ENCODE peak calls at places on chromosomes 2 and 18, in eight cellular contexts. One of them, this sample, is unnamed.
A peak's percentile ranks its signal among the peaks of the same experiment; 100 is the strongest.

GRCh38 chr2:217349251-217349650 is 489.4 kb upstream of the TNP1 start:
- DNase-seq in endothelial cell of umbilical vein: no peak
- DNase-seq in fibroblast of the aortic adventitia: no peak
- DNase-seq in cardiac muscle cell: no peak
- DNase-seq in GM12865: no peak
- DNase-seq in nephron progenitor cell: no peak
- DNase-seq in tibial nerve: no peak
- DNase-seq in HCT116: no peak
- DNase-seq in this sample: no peak

GRCh38 chr2:64203131-64204005 is 59.1 kb upstream of the PELI1 start:
- DNase-seq in GM12865: peak; percentile 34
- DNase-seq in fibroblast of the aortic adventitia: peak; percentile 36
- DNase-seq in tibial nerve: no peak
- DNase-seq in endothelial cell of umbilical vein: no peak
- DNase-seq in cardiac muscle cell: peak; percentile 18
- DNase-seq in nephron progenitor cell: peak; percentile 12
- DNase-seq in HCT116: no peak
- DNase-seq in this sample: no peak

GRCh38 chr2:109435066-109435690 is 178.6 kb downstream of the SEPTIN10 start:
- DNase-seq in HCT116: no peak
- DNase-seq in nephron progenitor cell: no peak
- DNase-seq in tibial nerve: no peak
- DNase-seq in GM12865: no peak
- DNase-seq in cardiac muscle cell: no peak
- DNase-seq in endothelial cell of umbilical vein: no peak
- DNase-seq in fibroblast of the aortic adventitia: no peak
- DNase-seq in this sample: no peak

GRCh38 chr2:3265981-3266726 is 111.5 kb downstream of the EIPR1 start:
- DNase-seq in fibroblast of the aortic adventitia: no peak
- DNase-seq in endothelial cell of umbilical vein: no peak
- DNase-seq in nephron progenitor cell: no peak
- DNase-seq in tibial nerve: no peak
- DNase-seq in HCT116: no peak
- DNase-seq in GM12865: no peak
- DNase-seq in cardiac muscle cell: peak; percentile 11
- DNase-seq in this sample: no peak

GRCh38 chr18:40133253-40133652 is 1821.8 kb upstream of the PIK3C3 start:
- DNase-seq in tibial nerve: no peak
- DNase-seq in GM12865: no peak
- DNase-seq in fibroblast of the aortic adventitia: no peak
- DNase-seq in nephron progenitor cell: no peak
- DNase-seq in cardiac muscle cell: no peak
- DNase-seq in endothelial cell of umbilical vein: no peak
- DNase-seq in HCT116: no peak
- DNase-seq in this sample: no peak

GRCh38 chr2:45382744-45383143 is 228.3 kb downstream of the SRBD1 start:
- DNase-seq in cardiac muscle cell: no peak
- DNase-seq in tibial nerve: no peak
- DNase-seq in endothelial cell of umbilical vein: peak; percentile 82
- DNase-seq in HCT116: no peak
- DNase-seq in nephron progenitor cell: no peak
- DNase-seq in GM12865: no peak
- DNase-seq in fibroblast of the aortic adventitia: peak; percentile 71
- DNase-seq in this sample: no peak

GRCh38 chr2:242020196-242021004 is 150.9 kb downstream of the RTP5 start:
- DNase-seq in endothelial cell of umbilical vein: no peak
- DNase-seq in fibroblast of the aortic adventitia: peak; percentile 11
- DNase-seq in HCT116: no peak
- DNase-seq in cardiac muscle cell: no peak
- DNase-seq in GM12865: no peak
- DNase-seq in nephron progenitor cell: no peak
- DNase-seq in tibial nerve: peak; percentile 32
- DNase-seq in this sample: peak; percentile 46

GRCh38 chr18:13035249-13035914 is 44.2 kb downstream of the CEP192 start:
- DNase-seq in endothelial cell of umbilical vein: no peak
- DNase-seq in GM12865: no peak
- DNase-seq in HCT116: no peak
- DNase-seq in nephron progenitor cell: no peak
- DNase-seq in cardiac muscle cell: no peak
- DNase-seq in tibial nerve: no peak
- DNase-seq in fibroblast of the aortic adventitia: peak; percentile 53
- DNase-seq in this sample: no peak

GRCh38 chr2:178513876-178514275 is 33.6 kb downstream of the PLEKHA3 start:
- DNase-seq in GM12865: no peak
- DNase-seq in endothelial cell of umbilical vein: no peak
- DNase-seq in nephron progenitor cell: no peak
- DNase-seq in tibial nerve: no peak
- DNase-seq in HCT116: no peak
- DNase-seq in fibroblast of the aortic adventitia: peak; percentile 16
- DNase-seq in cardiac muscle cell: no peak
- DNase-seq in this sample: no peak

GRCh38 chr2:15673919-15674636 is 82.4 kb downstream of the DDX1 start:
- DNase-seq in cardiac muscle cell: peak; percentile 62
- DNase-seq in HCT116: peak; percentile 6
- DNase-seq in fibroblast of the aortic adventitia: peak; percentile 7
- DNase-seq in tibial nerve: no peak
- DNase-seq in GM12865: no peak
- DNase-seq in nephron progenitor cell: peak; percentile 53
- DNase-seq in endothelial cell of umbilical vein: no peak
- DNase-seq in this sample: peak; percentile 32

GRCh38 chr2:189702071-189702470 is 27.6 kb downstream of the ANKAR start:
- DNase-seq in fibroblast of the aortic adventitia: no peak
- DNase-seq in nephron progenitor cell: no peak
- DNase-seq in GM12865: no peak
- DNase-seq in endothelial cell of umbilical vein: peak; percentile 17
- DNase-seq in cardiac muscle cell: no peak
- DNase-seq in HCT116: no peak
- DNase-seq in tibial nerve: no peak
- DNase-seq in this sample: no peak
- TF ChIP-seq CTCF in fibroblast of the aortic adventitia: peak; percentile 7
- TF ChIP-seq CTCF in nephron progenitor cell: no peak
- TF ChIP-seq CTCF in GM12865: peak; percentile 12
- TF ChIP-seq CTCF in endothelial cell of umbilical vein: no peak
- TF ChIP-seq CTCF in cardiac muscle cell: peak; percentile 23
- TF ChIP-seq CTCF in HCT116: peak; percentile 30
- TF ChIP-seq CTCF in tibial nerve: no peak
- TF ChIP-seq CTCF in this sample: no peak

GRCh38 chr18:26471826-26472225 is 76.5 kb downstream of the KCTD1 start:
- DNase-seq in cardiac muscle cell: no peak
- DNase-seq in nephron progenitor cell: no peak
- DNase-seq in GM12865: no peak
- DNase-seq in fibroblast of the aortic adventitia: no peak
- DNase-seq in endothelial cell of umbilical vein: no peak
- DNase-seq in tibial nerve: no peak
- DNase-seq in HCT116: no peak
- DNase-seq in this sample: no peak

GRCh38 chr18:26470011-26470637 is 78.2 kb downstream of the KCTD1 start:
- DNase-seq in endothelial cell of umbilical vein: no peak
- DNase-seq in GM12865: peak; percentile 78
- DNase-seq in cardiac muscle cell: peak; percentile 14
- DNase-seq in nephron progenitor cell: no peak
- DNase-seq in fibroblast of the aortic adventitia: no peak
- DNase-seq in HCT116: no peak
- DNase-seq in tibial nerve: no peak
- DNase-seq in this sample: no peak

GRCh38 chr18:26466026-26466425 is 82.3 kb downstream of the KCTD1 start:
- DNase-seq in HCT116: no peak
- DNase-seq in nephron progenitor cell: no peak
- DNase-seq in cardiac muscle cell: no peak
- DNase-seq in fibroblast of the aortic adventitia: no peak
- DNase-seq in tibial nerve: no peak
- DNase-seq in endothelial cell of umbilical vein: no peak
- DNase-seq in GM12865: no peak
- DNase-seq in this sample: no peak

GRCh38 chr18:26471027-26471426 is 77.3 kb downstream of the KCTD1 start:
- DNase-seq in fibroblast of the aortic adventitia: no peak
- DNase-seq in endothelial cell of umbilical vein: no peak
- DNase-seq in cardiac muscle cell: peak; percentile 19
- DNase-seq in tibial nerve: no peak
- DNase-seq in GM12865: no peak
- DNase-seq in nephron progenitor cell: no peak
- DNase-seq in HCT116: no peak
- DNase-seq in this sample: peak; percentile 23

DNA sequence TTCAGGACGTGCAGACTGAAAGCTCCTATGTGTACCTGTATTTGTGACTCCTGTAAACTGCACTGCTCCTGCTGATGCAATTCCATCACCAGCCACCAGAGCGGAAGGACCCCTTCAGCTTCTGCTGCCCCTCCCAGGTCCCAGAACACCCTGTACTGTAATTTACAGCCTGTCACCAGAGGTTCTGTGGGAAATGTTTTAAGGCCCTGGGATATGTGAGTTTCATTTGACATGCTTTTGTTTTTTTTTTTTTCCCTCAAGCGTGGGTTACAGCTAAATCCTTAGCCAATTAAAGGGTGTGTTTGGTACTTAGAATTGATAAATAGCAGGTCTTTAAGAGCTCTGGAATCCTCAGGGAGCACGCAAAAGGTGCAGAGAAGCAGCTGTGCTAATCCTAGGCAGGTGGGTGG is 79.4 kb downstream of the KCTD1 start:
- DNase-seq in fibroblast of the aortic adventitia: no peak
- DNase-seq in GM12865: peak; percentile 69
- DNase-seq in endothelial cell of umbilical vein: peak; percentile 26
- DNase-seq in HCT116: no peak
- DNase-seq in tibial nerve: no peak
- DNase-seq in cardiac muscle cell: peak; percentile 57
- DNase-seq in nephron progenitor cell: peak; percentile 71
- DNase-seq in this sample: peak; percentile 55
- TF ChIP-seq CTCF in fibroblast of the aortic adventitia: peak; percentile 65
- TF ChIP-seq CTCF in GM12865: peak; percentile 67
- TF ChIP-seq CTCF in endothelial cell of umbilical vein: peak; percentile 64
- TF ChIP-seq CTCF in HCT116: peak; percentile 76
- TF ChIP-seq CTCF in tibial nerve: no peak
- TF ChIP-seq CTCF in cardiac muscle cell: peak; percentile 53
- TF ChIP-seq CTCF in nephron progenitor cell: peak; percentile 81
- TF ChIP-seq CTCF in this sample: peak; percentile 90

DNA sequence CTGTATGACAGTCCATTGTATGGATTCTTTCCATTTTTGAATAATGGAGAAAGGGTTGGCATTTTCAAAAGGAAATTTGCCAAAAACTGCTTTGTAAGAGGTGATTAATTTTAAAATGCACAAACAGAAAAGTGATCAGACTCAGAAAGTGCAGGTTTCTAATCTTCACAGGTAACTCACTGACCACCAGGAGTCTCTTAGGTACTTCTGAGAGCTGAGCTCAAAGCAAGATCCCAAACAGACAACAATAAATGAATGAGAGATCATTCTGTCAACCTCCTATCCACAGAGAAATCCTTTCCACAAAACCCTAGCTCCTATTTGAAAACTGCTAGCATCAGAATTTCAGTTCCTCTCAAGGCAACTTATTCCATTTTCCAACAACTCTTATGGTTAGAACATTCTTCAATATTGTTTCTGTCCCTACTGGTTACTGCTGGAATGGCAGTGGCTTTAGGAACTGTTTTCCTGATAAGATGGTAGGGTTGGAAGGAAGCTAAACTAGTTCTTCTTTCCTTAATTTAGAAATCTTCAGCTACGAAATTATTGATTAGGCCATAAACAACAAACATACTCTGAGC is 20.6 kb upstream of the HAAO start:
- DNase-seq in GM12865: no peak
- DNase-seq in nephron progenitor cell: no peak
- DNase-seq in endothelial cell of umbilical vein: peak; percentile 56
- DNase-seq in HCT116: peak; percentile 39
- DNase-seq in tibial nerve: peak; percentile 70
- DNase-seq in fibroblast of the aortic adventitia: peak; percentile 44
- DNase-seq in cardiac muscle cell: no peak
- DNase-seq in this sample: no peak
- TF ChIP-seq CTCF in GM12865: no peak
- TF ChIP-seq CTCF in nephron progenitor cell: peak; percentile 29
- TF ChIP-seq CTCF in endothelial cell of umbilical vein: peak; percentile 36
- TF ChIP-seq CTCF in HCT116: peak; percentile 74
- TF ChIP-seq CTCF in tibial nerve: peak; percentile 47
- TF ChIP-seq CTCF in fibroblast of the aortic adventitia: peak; percentile 70
- TF ChIP-seq CTCF in cardiac muscle cell: peak; percentile 55
- TF ChIP-seq CTCF in this sample: peak; percentile 53

GRCh38 chr2:128593518-128594272 is 275.0 kb upstream of the HS6ST1 start:
- DNase-seq in GM12865: no peak
- DNase-seq in HCT116: no peak
- DNase-seq in endothelial cell of umbilical vein: no peak
- DNase-seq in cardiac muscle cell: peak; percentile 83
- DNase-seq in nephron progenitor cell: peak; percentile 45
- DNase-seq in fibroblast of the aortic adventitia: peak; percentile 12
- DNase-seq in tibial nerve: no peak
- DNase-seq in this sample: no peak

GRCh38 chr2:128590309-128591021 is 271.8 kb upstream of the HS6ST1 start:
- DNase-seq in GM12865: no peak
- DNase-seq in endothelial cell of umbilical vein: no peak
- DNase-seq in fibroblast of the aortic adventitia: no peak
- DNase-seq in nephron progenitor cell: no peak
- DNase-seq in HCT116: no peak
- DNase-seq in cardiac muscle cell: no peak
- DNase-seq in tibial nerve: no peak
- DNase-seq in this sample: no peak

GRCh38 chr2:128594273-128594910 is 275.7 kb upstream of the HS6ST1 start:
- DNase-seq in nephron progenitor cell: no peak
- DNase-seq in fibroblast of the aortic adventitia: no peak
- DNase-seq in cardiac muscle cell: no peak
- DNase-seq in tibial nerve: no peak
- DNase-seq in endothelial cell of umbilical vein: no peak
- DNase-seq in GM12865: no peak
- DNase-seq in HCT116: no peak
- DNase-seq in this sample: no peak

GRCh38 chr2:128591022-128591840 is 272.6 kb upstream of the HS6ST1 start:
- DNase-seq in GM12865: no peak
- DNase-seq in nephron progenitor cell: no peak
- DNase-seq in tibial nerve: no peak
- DNase-seq in fibroblast of the aortic adventitia: no peak
- DNase-seq in endothelial cell of umbilical vein: no peak
- DNase-seq in cardiac muscle cell: no peak
- DNase-seq in HCT116: no peak
- DNase-seq in this sample: no peak

DNA sequence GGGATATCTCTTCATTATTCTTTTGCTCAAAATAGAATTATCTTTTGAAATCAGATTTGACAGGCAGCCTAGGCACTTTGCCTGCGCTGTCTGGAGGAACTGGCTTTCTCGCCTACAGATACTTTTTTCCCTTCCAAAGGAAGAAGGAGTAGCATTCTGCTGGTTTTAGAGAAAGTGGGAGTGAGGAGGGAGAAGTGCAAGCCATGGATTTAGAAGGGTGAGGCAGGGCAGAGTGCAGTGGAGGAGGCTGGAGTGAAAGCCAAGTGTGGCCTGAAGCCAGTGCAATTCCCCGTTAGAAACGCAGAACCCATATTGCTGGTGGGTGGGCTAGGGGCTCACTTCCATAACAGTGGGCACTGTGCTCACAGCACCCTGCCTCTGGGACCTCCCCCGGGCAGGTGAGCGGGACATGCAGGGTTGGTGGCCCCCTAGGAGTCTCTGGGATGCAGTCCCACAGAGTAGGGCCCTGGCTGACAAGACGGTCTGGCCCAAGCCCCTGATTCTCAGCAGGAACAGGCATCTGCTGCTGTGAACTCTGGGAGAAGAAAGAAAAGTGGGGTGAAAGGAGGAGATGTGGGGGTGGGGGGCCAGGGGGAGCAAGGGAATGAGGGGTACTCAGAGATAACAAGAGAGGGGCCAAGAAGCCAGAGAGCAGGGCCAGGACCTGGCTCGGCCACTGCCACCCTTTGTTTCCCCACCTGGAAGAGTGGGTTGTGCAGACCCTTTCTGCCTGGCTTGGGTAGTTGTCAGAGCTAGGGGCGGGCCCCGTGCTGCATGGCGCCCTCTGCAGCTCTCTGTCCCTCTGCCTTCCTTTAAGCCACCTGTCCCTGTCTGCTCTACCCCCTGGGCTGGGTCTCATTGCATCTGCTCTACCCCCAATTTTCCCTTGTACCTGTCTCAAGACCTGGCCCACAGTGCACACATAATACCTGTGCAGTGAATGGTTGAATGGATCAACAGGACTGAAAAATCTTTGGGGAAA is 273.5 kb upstream of the HS6ST1 start:
- DNase-seq in tibial nerve: no peak
- DNase-seq in cardiac muscle cell: peak; percentile 16
- DNase-seq in fibroblast of the aortic adventitia: no peak
- DNase-seq in nephron progenitor cell: no peak
- DNase-seq in endothelial cell of umbilical vein: no peak
- DNase-seq in HCT116: no peak
- DNase-seq in GM12865: no peak
- DNase-seq in this sample: no peak
- TF ChIP-seq CTCF in tibial nerve: no peak
- TF ChIP-seq CTCF in cardiac muscle cell: no peak
- TF ChIP-seq CTCF in fibroblast of the aortic adventitia: no peak
- TF ChIP-seq CTCF in nephron progenitor cell: no peak
- TF ChIP-seq CTCF in endothelial cell of umbilical vein: no peak
- TF ChIP-seq CTCF in HCT116: no peak
- TF ChIP-seq CTCF in GM12865: no peak
- TF ChIP-seq CTCF in this sample: no peak